ENCODE peak calls at places on chromosomes 5 and 9, in ten cellular contexts. R is activated T-cell treated with anti-CD3 and anti-CD28 coated beads for 1 hour, M is omental fat pad, L is SJSA1, C is NCI-H2029, T is neuronal stem cell, F is adipocyte, Z is H9, A is B cell, X is testis. O is an unnamed sample.

GRCh38 chr9:3401556-3401955 is 124.2 kb downstream of the RFX3 start:
- DNase-seq in R (no peak), M (no peak), L (no peak), C (no peak), T (peak), F (no peak), Z (no peak), A (no peak), X (no peak), O (no peak)

GRCh38 chr5:147381555-147381954 is 128.3 kb downstream of the DPYSL3 start:
- DNase-seq in R (no peak), M (no peak), L (no peak), C (no peak), T (no peak), F (no peak), Z (no peak), A (no peak), X (no peak), O (no peak)

GRCh38 chr9:81599837-81600236 is 89.5 kb downstream of the TLE1 start:
- DNase-seq in R (no peak), M (no peak), L (no peak), C (no peak), T (no peak), F (peak), Z (no peak), A (no peak), X (no peak), O (no peak)

GRCh38 chr5:149429839-149430721 is 51.0 kb upstream of the IL17B start:
- DNase-seq in R (no peak), M (no peak), L (peak), C (no peak), T (no peak), F (no peak), Z (peak), A (no peak), X (peak), O (no peak)

GRCh38 chr9:19404278-19405075 is 4.3 kb upstream of the ACER2 start:
- DNase-seq in R (no peak), M (no peak), L (no peak), C (no peak), T (no peak), F (no peak), Z (no peak), A (no peak), X (no peak), O (no peak)

GRCh38 chr5:53378590-53379247 is 101.7 kb upstream of the FST start:
- DNase-seq in R (no peak), M (no peak), L (no peak), C (no peak), T (no peak), F (peak), Z (no peak), A (no peak), X (no peak), O (no peak)

GRCh38 chr5:149999359-149999758 is 1.1 kb downstream of the TIGD6 start:
- DNase-seq in R (no peak), M (no peak), L (no peak), C (no peak), T (no peak), F (no peak), Z (no peak), A (no peak), X (no peak), O (no peak)

GRCh38 chr9:95127249-95128176 is 190.0 kb downstream of the FANCC start:
- DNase-seq in R (peak), M (peak), L (peak), C (peak), T (peak), F (peak), Z (peak), A (peak), X (peak), O (peak)

GRCh38 chr5:149447373-149448367 is 68.6 kb upstream of the IL17B start:
- DNase-seq in R (no peak), M (no peak), L (no peak), C (no peak), T (no peak), F (no peak), Z (no peak), A (no peak), X (no peak), O (no peak)

GRCh38 chr9:96478829-96479371 is 28.9 kb downstream of the HABP4 start:
- DNase-seq in R (no peak), M (no peak), L (peak), C (no peak), T (no peak), F (peak), Z (no peak), A (no peak), X (no peak), O (no peak)

GRCh38 chr9:88280816-88281382 is 107.3 kb upstream of the SPIN1 start:
- DNase-seq in R (no peak), M (no peak), L (peak), C (no peak), T (peak), F (no peak), Z (peak), A (no peak), X (peak), O (no peak)

GRCh38 chr5:80701597-80701996 is 46.8 kb upstream of the DHFR start:
- DNase-seq in R (no peak), M (no peak), L (no peak), C (no peak), T (no peak), F (no peak), Z (no peak), A (no peak), X (no peak), O (no peak)

GRCh38 chr9:125541840-125542243 is 165.2 kb downstream of the MAPKAP1 start:
- DNase-seq in R (no peak), M (no peak), L (no peak), C (peak), T (no peak), F (no peak), Z (no peak), A (no peak), X (no peak), O (no peak)

GRCh38 chr9:136211441-136212344 is 6.8 kb upstream of the LHX3 start:
- DNase-seq in R (no peak), M (no peak), L (no peak), C (no peak), T (no peak), F (no peak), Z (no peak), A (no peak), X (no peak), O (no peak)

GRCh38 chr9:130301483-130302286 is 36.1 kb downstream of the HMCN2 start:
- DNase-seq in R (no peak), M (no peak), L (no peak), C (peak), T (no peak), F (peak), Z (no peak), A (no peak), X (no peak), O (no peak)

GRCh38 chr5:56637321-56637920 is 177.9 kb upstream of the MAP3K1 start:
- DNase-seq in R (no peak), M (no peak), L (peak), C (peak), T (no peak), F (peak), Z (no peak), A (no peak), X (no peak), O (no peak)

GRCh38 chr9:4774209-4774608 is 18.5 kb upstream of the RCL1 start:
- DNase-seq in R (no peak), M (no peak), L (no peak), C (no peak), T (no peak), F (peak), Z (no peak), A (no peak), X (no peak), O (no peak)

GRCh38 chr5:75335486-75335885 is 1.5 kb upstream of the HMGCR start:
- DNase-seq in R (no peak), M (no peak), L (no peak), C (no peak), T (no peak), F (no peak), Z (no peak), A (no peak), X (no peak), O (no peak)

GRCh38 chr5:57009811-57010210 is 57.9 kb upstream of the MIER3 start:
- DNase-seq in R (no peak), M (no peak), L (no peak), C (no peak), T (no peak), F (no peak), Z (no peak), A (no peak), X (peak), O (no peak)

GRCh38 chr9:5626727-5627634 is 1.9 kb upstream of the RIC1 start:
- DNase-seq in R (peak), M (no peak), L (no peak), C (peak), T (no peak), F (peak), Z (no peak), A (peak), X (peak), O (no peak)

GRCh38 chr9:133679056-133679455 is 42.9 kb downstream of the DBH start:
- DNase-seq in R (no peak), M (no peak), L (no peak), C (no peak), T (no peak), F (no peak), Z (no peak), A (no peak), X (no peak), O (no peak)

GRCh38 chr9:14191512-14191911 is 122.4 kb downstream of the NFIB start:
- DNase-seq in R (no peak), M (no peak), L (no peak), C (no peak), T (no peak), F (no peak), Z (no peak), A (no peak), X (no peak), O (no peak)

GRCh38 chr9:13181652-13182051 is 97.8 kb downstream of the MPDZ start:
- DNase-seq in R (no peak), M (no peak), L (no peak), C (no peak), T (peak), F (peak), Z (no peak), A (no peak), X (no peak), O (no peak)

GRCh38 chr5:68028131-68028727 is 187.3 kb upstream of the PIK3R1 start:
- DNase-seq in R (no peak), M (no peak), L (no peak), C (no peak), T (no peak), F (peak), Z (no peak), A (no peak), X (no peak), O (no peak)

GRCh38 chr5:133916914-133917313 is 51.5 kb downstream of the C5orf15 start:
- DNase-seq in R (no peak), M (no peak), L (no peak), C (peak), T (no peak), F (no peak), Z (no peak), A (no peak), X (no peak), O (no peak)

GRCh38 chr9:94900222-94901018 is 173.9 kb downstream of the AOPEP start:
- DNase-seq in R (no peak), M (no peak), L (peak), C (no peak), T (no peak), F (peak), Z (peak), A (no peak), X (no peak), O (no peak)

GRCh38 chr5:134466241-134467069 is 54.8 kb upstream of the CDKN2AIPNL start:
- DNase-seq in R (peak), M (peak), L (peak), C (peak), T (peak), F (peak), Z (peak), A (peak), X (peak), O (no peak)

GRCh38 chr5:76547242-76547890 is 75.8 kb downstream of the F2RL2 start:
- DNase-seq in R (no peak), M (no peak), L (no peak), C (no peak), T (no peak), F (peak), Z (no peak), A (peak), X (no peak), O (peak)

GRCh38 chr5:9507974-9508373 is 37.9 kb downstream of the SEMA5A start:
- DNase-seq in R (no peak), M (no peak), L (no peak), C (no peak), T (no peak), F (no peak), Z (no peak), A (no peak), X (no peak), O (no peak)

GRCh38 chr5:169161022-169161680 is 139.8 kb downstream of the SLIT3 start:
- DNase-seq in R (no peak), M (peak), L (peak), C (no peak), T (peak), F (peak), Z (peak), A (no peak), X (no peak), O (no peak)

GRCh38 chr5:54514841-54515432 is 2.6 kb upstream of the SNX18 start:
- DNase-seq in R (no peak), M (no peak), L (peak), C (peak), T (no peak), F (peak), Z (no peak), A (no peak), X (no peak), O (no peak)

O was measured in T-helper 17 cell.